ENCODE peak calls at places on chromosome 15, in eight cellular contexts. One of them, this sample, is unnamed.

GRCh38 chr15:68553994-68554715 is 24.6 kb upstream of the CORO2B start:
- DNase-seq in psoas muscle: no peak
- DNase-seq in NB4: peak
- DNase-seq in SK-N-SH: peak
- DNase-seq in ascending aorta: peak
- DNase-seq in spleen: peak
- DNase-seq in colonic mucosa: peak
- DNase-seq in kidney epithelial cell: no peak
- DNase-seq in this sample: peak

GRCh38 chr15:33580526-33580925 is 269.8 kb downstream of the RYR3 start:
- DNase-seq in psoas muscle: no peak
- DNase-seq in NB4: no peak
- DNase-seq in SK-N-SH: no peak
- DNase-seq in ascending aorta: no peak
- DNase-seq in spleen: no peak
- DNase-seq in colonic mucosa: no peak
- DNase-seq in kidney epithelial cell: no peak
- DNase-seq in this sample: peak

GRCh38 chr15:74788716-74789151 is 6.9 kb downstream of the CSK start:
- DNase-seq in psoas muscle: no peak
- DNase-seq in NB4: peak
- DNase-seq in SK-N-SH: no peak
- DNase-seq in ascending aorta: no peak
- DNase-seq in spleen: peak
- DNase-seq in colonic mucosa: no peak
- DNase-seq in kidney epithelial cell: no peak
- DNase-seq in this sample: no peak

GRCh38 chr15:26352909-26353308 is 420.0 kb downstream of the GABRB3 start:
- DNase-seq in psoas muscle: no peak
- DNase-seq in NB4: no peak
- DNase-seq in SK-N-SH: no peak
- DNase-seq in ascending aorta: no peak
- DNase-seq in spleen: no peak
- DNase-seq in colonic mucosa: no peak
- DNase-seq in kidney epithelial cell: no peak
- DNase-seq in this sample: no peak

GRCh38 chr15:51908312-51908711 is 63.3 kb downstream of the LEO1 start:
- DNase-seq in psoas muscle: no peak
- DNase-seq in NB4: no peak
- DNase-seq in SK-N-SH: no peak
- DNase-seq in ascending aorta: no peak
- DNase-seq in spleen: no peak
- DNase-seq in colonic mucosa: no peak
- DNase-seq in kidney epithelial cell: peak
- DNase-seq in this sample: peak

GRCh38 chr15:70768247-70768883 is 5.0 kb upstream of the UACA start:
- DNase-seq in psoas muscle: no peak
- DNase-seq in NB4: no peak
- DNase-seq in SK-N-SH: no peak
- DNase-seq in ascending aorta: no peak
- DNase-seq in spleen: no peak
- DNase-seq in colonic mucosa: no peak
- DNase-seq in kidney epithelial cell: no peak
- DNase-seq in this sample: no peak

GRCh38 chr15:91055548-91056331 is 33.3 kb upstream of the VPS33B start:
- DNase-seq in psoas muscle: peak
- DNase-seq in NB4: peak
- DNase-seq in SK-N-SH: peak
- DNase-seq in ascending aorta: no peak
- DNase-seq in spleen: no peak
- DNase-seq in colonic mucosa: peak
- DNase-seq in kidney epithelial cell: peak
- DNase-seq in this sample: peak

GRCh38 chr15:65603134-65603533 is 7.8 kb downstream of the INTS14 start:
- DNase-seq in psoas muscle: no peak
- DNase-seq in NB4: no peak
- DNase-seq in SK-N-SH: no peak
- DNase-seq in ascending aorta: no peak
- DNase-seq in spleen: no peak
- DNase-seq in colonic mucosa: no peak
- DNase-seq in kidney epithelial cell: no peak
- DNase-seq in this sample: no peak

GRCh38 chr15:79004336-79004735 is 59.5 kb upstream of the CTSH start:
- DNase-seq in psoas muscle: no peak
- DNase-seq in NB4: peak
- DNase-seq in SK-N-SH: no peak
- DNase-seq in ascending aorta: no peak
- DNase-seq in spleen: no peak
- DNase-seq in colonic mucosa: no peak
- DNase-seq in kidney epithelial cell: peak
- DNase-seq in this sample: peak

GRCh38 chr15:69623521-69624513 is 171.2 kb downstream of the RPLP1 start:
- DNase-seq in psoas muscle: no peak
- DNase-seq in NB4: no peak
- DNase-seq in SK-N-SH: no peak
- DNase-seq in ascending aorta: no peak
- DNase-seq in spleen: no peak
- DNase-seq in colonic mucosa: peak
- DNase-seq in kidney epithelial cell: no peak
- DNase-seq in this sample: no peak

GRCh38 chr15:57158589-57158988 is 217.7 kb upstream of the CGNL1 start:
- DNase-seq in psoas muscle: no peak
- DNase-seq in NB4: no peak
- DNase-seq in SK-N-SH: peak
- DNase-seq in ascending aorta: no peak
- DNase-seq in spleen: no peak
- DNase-seq in colonic mucosa: no peak
- DNase-seq in kidney epithelial cell: peak
- DNase-seq in this sample: peak

GRCh38 chr15:75213212-75213767 is 11.6 kb downstream of the C15orf39 start:
- DNase-seq in psoas muscle: no peak
- DNase-seq in NB4: no peak
- DNase-seq in SK-N-SH: no peak
- DNase-seq in ascending aorta: no peak
- DNase-seq in spleen: no peak
- DNase-seq in colonic mucosa: no peak
- DNase-seq in kidney epithelial cell: no peak
- DNase-seq in this sample: no peak

GRCh38 chr15:99409097-99409473 is 156.7 kb upstream of the MEF2A start:
- DNase-seq in psoas muscle: peak
- DNase-seq in NB4: peak
- DNase-seq in SK-N-SH: peak
- DNase-seq in ascending aorta: peak
- DNase-seq in spleen: peak
- DNase-seq in colonic mucosa: peak
- DNase-seq in kidney epithelial cell: no peak
- DNase-seq in this sample: peak

GRCh38 chr15:100919481-100920405 is 586 bp downstream of the LRRK1 start:
- DNase-seq in psoas muscle: peak
- DNase-seq in NB4: peak
- DNase-seq in SK-N-SH: peak
- DNase-seq in ascending aorta: no peak
- DNase-seq in spleen: peak
- DNase-seq in colonic mucosa: no peak
- DNase-seq in kidney epithelial cell: no peak
- DNase-seq in this sample: peak

GRCh38 chr15:38748710-38749109 is 184.1 kb upstream of the RASGRP1 start:
- DNase-seq in psoas muscle: no peak
- DNase-seq in NB4: no peak
- DNase-seq in SK-N-SH: no peak
- DNase-seq in ascending aorta: no peak
- DNase-seq in spleen: no peak
- DNase-seq in colonic mucosa: no peak
- DNase-seq in kidney epithelial cell: no peak
- DNase-seq in this sample: no peak

GRCh38 chr15:29268706-29269484 is 727 bp downstream of the NSMCE3 start:
- DNase-seq in psoas muscle: peak
- DNase-seq in NB4: peak
- DNase-seq in SK-N-SH: peak
- DNase-seq in ascending aorta: no peak
- DNase-seq in spleen: peak
- DNase-seq in colonic mucosa: peak
- DNase-seq in kidney epithelial cell: no peak
- DNase-seq in this sample: peak

GRCh38 chr15:47685141-47685870 is 32.0 kb upstream of the SEMA6D start:
- DNase-seq in psoas muscle: no peak
- DNase-seq in NB4: no peak
- DNase-seq in SK-N-SH: no peak
- DNase-seq in ascending aorta: no peak
- DNase-seq in spleen: no peak
- DNase-seq in colonic mucosa: no peak
- DNase-seq in kidney epithelial cell: no peak
- DNase-seq in this sample: no peak

GRCh38 chr15:44029940-44030568 is 165.0 kb downstream of the FRMD5 start:
- DNase-seq in psoas muscle: no peak
- DNase-seq in NB4: no peak
- DNase-seq in SK-N-SH: no peak
- DNase-seq in ascending aorta: no peak
- DNase-seq in spleen: no peak
- DNase-seq in colonic mucosa: no peak
- DNase-seq in kidney epithelial cell: no peak
- DNase-seq in this sample: no peak
- TF ChIP-seq CTCF in psoas muscle: no peak
- TF ChIP-seq CTCF in NB4: no peak
- TF ChIP-seq CTCF in SK-N-SH: no peak
- TF ChIP-seq CTCF in ascending aorta: no peak
- TF ChIP-seq CTCF in spleen: no peak
- TF ChIP-seq CTCF in colonic mucosa: no peak
- TF ChIP-seq CTCF in kidney epithelial cell: no peak
- TF ChIP-seq CTCF in this sample: no peak

DNA sequence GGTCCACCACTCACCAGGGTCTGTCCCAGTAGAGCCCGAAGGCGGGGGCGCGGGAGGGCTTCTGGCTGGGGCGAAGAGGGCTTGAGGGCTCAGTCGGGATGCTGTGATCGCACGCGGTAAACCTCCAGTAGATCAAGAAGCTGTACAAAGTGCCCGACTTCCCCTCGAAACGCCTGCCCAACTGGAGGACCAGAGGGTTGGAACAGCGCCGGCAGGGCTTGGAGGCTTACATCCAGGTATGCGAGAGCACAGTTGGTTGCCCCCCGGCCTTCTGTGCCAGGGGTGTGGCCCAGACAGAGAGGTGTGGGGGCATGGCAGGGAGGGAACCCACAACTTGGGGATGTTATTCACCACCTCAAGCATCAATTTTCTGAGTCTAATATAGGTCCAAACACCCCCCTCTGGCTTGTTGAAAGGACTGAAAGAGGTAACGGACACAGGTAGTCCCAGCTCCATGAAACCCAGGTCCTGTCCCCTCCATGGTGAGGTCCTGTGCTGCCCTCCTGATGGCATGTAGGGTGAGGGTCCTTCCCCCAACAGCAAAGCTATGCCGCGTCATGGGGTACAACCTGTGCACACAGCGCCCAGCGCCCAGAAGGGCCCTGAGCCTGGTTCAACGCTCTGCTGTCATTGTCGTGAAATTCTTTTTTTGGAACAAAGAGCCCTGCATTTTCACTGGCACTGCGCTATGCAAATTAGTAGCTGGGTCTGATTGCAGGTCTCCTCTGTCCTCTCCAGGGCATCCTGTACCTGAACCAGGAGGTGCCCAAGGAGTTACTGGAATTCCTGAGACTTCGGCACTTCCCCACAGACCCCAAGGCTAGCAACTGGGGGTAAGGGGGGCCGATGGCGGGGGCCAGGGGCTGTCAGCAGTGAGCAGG is 1.2 kb downstream of the SNX22 start:
- DNase-seq in psoas muscle: no peak
- DNase-seq in NB4: no peak
- DNase-seq in SK-N-SH: peak
- DNase-seq in ascending aorta: no peak
- DNase-seq in spleen: no peak
- DNase-seq in colonic mucosa: no peak
- DNase-seq in kidney epithelial cell: no peak
- DNase-seq in this sample: no peak
- H3K4me3 ChIP-seq in psoas muscle: peak
- H3K4me3 ChIP-seq in NB4: no peak
- H3K4me3 ChIP-seq in SK-N-SH: peak
- H3K4me3 ChIP-seq in ascending aorta: peak
- H3K4me3 ChIP-seq in spleen: peak
- H3K4me3 ChIP-seq in colonic mucosa: peak
- H3K4me3 ChIP-seq in kidney epithelial cell: peak
- H3K4me3 ChIP-seq in this sample: no peak

DNA sequence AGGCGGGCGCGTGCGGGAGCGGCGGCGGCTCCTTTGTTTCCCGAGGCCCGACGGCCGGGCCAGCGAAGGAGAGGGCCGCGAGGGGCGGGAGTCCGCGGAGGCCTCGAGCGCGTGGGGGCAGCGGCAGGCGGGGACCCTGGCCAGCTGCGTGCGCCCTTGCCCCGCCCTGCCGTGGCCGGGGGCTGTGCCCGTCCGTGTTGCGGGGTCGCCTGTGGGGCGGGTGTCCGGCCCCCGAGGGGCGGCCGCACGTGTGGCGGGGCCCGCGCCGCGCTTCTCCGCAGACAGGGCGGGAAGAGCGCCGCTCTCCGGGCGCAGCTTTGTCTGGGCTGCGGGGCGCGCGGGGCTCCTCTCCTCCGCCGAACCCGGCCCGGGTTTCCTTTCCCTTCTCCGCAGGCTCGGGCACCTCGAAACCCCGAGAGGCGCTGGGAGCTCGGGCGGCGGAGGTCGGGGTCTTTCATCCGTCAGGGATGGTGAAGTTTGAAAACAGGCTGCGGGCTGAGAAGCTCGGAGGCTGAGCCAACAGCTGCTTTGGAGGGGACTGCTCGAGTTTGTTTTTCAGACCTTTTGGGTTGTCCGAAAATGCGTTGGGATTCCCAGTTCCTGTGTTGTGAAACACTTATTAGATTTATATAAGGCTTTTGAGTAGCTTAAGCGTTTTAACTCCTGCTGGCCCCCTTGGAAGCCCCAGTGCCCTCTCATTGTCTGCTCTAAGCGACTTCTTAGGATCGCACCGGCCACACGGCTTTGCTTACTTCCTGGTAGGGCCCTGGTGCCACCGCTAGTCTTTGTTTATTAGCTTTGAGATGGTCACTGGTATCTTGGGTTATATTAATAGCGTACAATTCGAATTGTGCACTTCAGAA is 817 bp downstream of the USP3 start:
- DNase-seq in psoas muscle: peak
- DNase-seq in NB4: peak
- DNase-seq in SK-N-SH: peak
- DNase-seq in ascending aorta: peak
- DNase-seq in spleen: peak
- DNase-seq in colonic mucosa: peak
- DNase-seq in kidney epithelial cell: no peak
- DNase-seq in this sample: peak
- TF ChIP-seq CTCF in psoas muscle: peak
- TF ChIP-seq CTCF in NB4: no peak
- TF ChIP-seq CTCF in SK-N-SH: no peak
- TF ChIP-seq CTCF in ascending aorta: no peak
- TF ChIP-seq CTCF in spleen: peak
- TF ChIP-seq CTCF in colonic mucosa: no peak
- TF ChIP-seq CTCF in kidney epithelial cell: peak
- TF ChIP-seq CTCF in this sample: peak

DNA sequence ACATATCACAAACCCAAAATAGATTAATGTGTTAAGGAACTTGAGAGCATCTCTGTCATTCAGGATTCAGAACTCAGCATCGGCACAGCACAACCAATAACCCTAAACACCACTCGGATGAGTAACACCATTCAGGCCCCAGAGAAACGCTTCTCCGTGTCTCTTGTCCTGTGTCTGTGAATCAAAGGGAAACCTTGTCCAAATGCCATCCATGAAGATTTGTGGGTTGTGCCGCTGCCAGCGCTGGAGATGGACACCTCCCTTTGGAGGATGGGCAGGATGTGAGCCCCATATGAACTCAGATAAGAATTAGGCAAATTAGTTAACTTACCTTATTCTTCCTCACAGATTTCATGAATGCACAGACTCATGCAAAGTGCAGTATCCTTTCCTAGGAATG is 21.5 kb upstream of the TPM1 start:
- DNase-seq in psoas muscle: no peak
- DNase-seq in NB4: no peak
- DNase-seq in SK-N-SH: no peak
- DNase-seq in ascending aorta: no peak
- DNase-seq in spleen: no peak
- DNase-seq in colonic mucosa: no peak
- DNase-seq in kidney epithelial cell: no peak
- DNase-seq in this sample: no peak
- H3K4me3 ChIP-seq in psoas muscle: no peak
- H3K4me3 ChIP-seq in NB4: no peak
- H3K4me3 ChIP-seq in SK-N-SH: no peak
- H3K4me3 ChIP-seq in ascending aorta: no peak
- H3K4me3 ChIP-seq in spleen: no peak
- H3K4me3 ChIP-seq in colonic mucosa: no peak
- H3K4me3 ChIP-seq in kidney epithelial cell: no peak
- H3K4me3 ChIP-seq in this sample: no peak

This sample was measured in astrocyte of the spinal cord.